ENCODE peak calls at places on chromosomes 1 and 21, in ten cellular contexts. D is A549; L is kidney; I is left ventricle myocardium inferior; G is AG09309; Q is CD4-positive, alpha-beta memory T cell; N is neuronal stem cell; T is prostate gland; B is tibial nerve; K is NB4. M is an unnamed sample.

GRCh38 chr1:234887026-234887910 is 241.4 kb downstream of the TOMM20 start:
- DNase-seq in D (no peak), L (no peak), I (peak; percentile 74), G (no peak), Q (no peak), N (no peak), T (no peak), B (peak; percentile 33), K (no peak), M (no peak)

GRCh38 chr1:75937034-75937433 is 4.8 kb upstream of the ASB17 start:
- DNase-seq in D (no peak), L (no peak), I (no peak), G (peak; percentile 5), Q (no peak), N (no peak), T (no peak), B (no peak), K (no peak), M (no peak)

GRCh38 chr1:16378443-16378842 is 11.4 kb downstream of the SZRD1 start:
- DNase-seq in D (no peak), L (no peak), I (no peak), G (no peak), Q (no peak), N (no peak), T (no peak), B (no peak), K (no peak), M (no peak)

GRCh38 chr1:214857716-214858115 is 224.8 kb upstream of the KCNK2 start:
- DNase-seq in D (no peak), L (no peak), I (no peak), G (peak; percentile 83), Q (no peak), N (no peak), T (no peak), B (no peak), K (no peak), M (no peak)

GRCh38 chr1:183058835-183059234 is 35.6 kb downstream of the LAMC1 start:
- DNase-seq in D (no peak), L (no peak), I (no peak), G (no peak), Q (no peak), N (no peak), T (no peak), B (no peak), K (no peak), M (no peak)

GRCh38 chr1:167420510-167420909 is 97.8 kb downstream of the CD247 start:
- DNase-seq in D (peak; percentile 43), L (no peak), I (no peak), G (no peak), Q (no peak), N (no peak), T (no peak), B (no peak), K (no peak), M (no peak)

GRCh38 chr1:222283147-222283768 is 264.6 kb downstream of the HHIPL2 start:
- DNase-seq in D (no peak), L (peak; percentile 59), I (no peak), G (peak; percentile 87), Q (no peak), N (no peak), T (no peak), B (no peak), K (no peak), M (peak; percentile 56)

GRCh38 chr1:11524465-11525150 is 45.7 kb downstream of the DISP3 start:
- DNase-seq in D (no peak), L (no peak), I (no peak), G (no peak), Q (no peak), N (no peak), T (no peak), B (no peak), K (no peak), M (no peak)

GRCh38 chr1:41683681-41684500 is 199.4 kb upstream of the EDN2 start:
- DNase-seq in D (no peak), L (peak; percentile 65), I (no peak), G (no peak), Q (no peak), N (no peak), T (no peak), B (no peak), K (peak; percentile 79), M (no peak)

GRCh38 chr1:30847358-30847972 is 61.1 kb downstream of the SDC3 start:
- DNase-seq in D (no peak), L (peak; percentile 97), I (peak; percentile 80), G (no peak), Q (no peak), N (peak; percentile 44), T (no peak), B (peak; percentile 74), K (no peak), M (no peak)

GRCh38 chr1:198656500-198656932 is 17.7 kb downstream of the PTPRC start:
- DNase-seq in D (no peak), L (peak; percentile 64), I (no peak), G (no peak), Q (peak; percentile 97), N (no peak), T (peak; percentile 89), B (no peak), K (peak; percentile 91), M (no peak)

GRCh38 chr1:209704584-209704983 is at the start of gene HSD11B1:
- DNase-seq in D (no peak), L (peak; percentile 87), I (peak; percentile 71), G (peak; percentile 87), Q (no peak), N (no peak), T (no peak), B (peak; percentile 66), K (peak; percentile 13), M (peak; percentile 56)

GRCh38 chr1:67570473-67571143 is 114.4 kb upstream of the GADD45A start:
- DNase-seq in D (peak; percentile 83), L (no peak), I (no peak), G (peak; percentile 91), Q (no peak), N (no peak), T (no peak), B (no peak), K (no peak), M (peak; percentile 66)

GRCh38 chr1:45923343-45923742 is 119.9 kb downstream of the MAST2 start:
- DNase-seq in D (no peak), L (no peak), I (no peak), G (no peak), Q (no peak), N (no peak), T (no peak), B (no peak), K (no peak), M (no peak)

GRCh38 chr1:59355361-59355760 is 58.5 kb downstream of the FGGY start:
- DNase-seq in D (no peak), L (no peak), I (no peak), G (no peak), Q (no peak), N (no peak), T (no peak), B (no peak), K (no peak), M (no peak)

GRCh38 chr1:63362578-63362977 is 4.8 kb upstream of the ALG6 start:
- DNase-seq in D (no peak), L (no peak), I (no peak), G (no peak), Q (no peak), N (no peak), T (no peak), B (no peak), K (no peak), M (no peak)

GRCh38 chr1:244881552-244882280 is 17.4 kb upstream of the HNRNPU start:
- DNase-seq in D (no peak), L (no peak), I (no peak), G (no peak), Q (no peak), N (no peak), T (no peak), B (no peak), K (no peak), M (no peak)

GRCh38 chr1:2385606-2386280 is 5.6 kb downstream of the MORN1 start:
- DNase-seq in D (no peak), L (peak; percentile 66), I (no peak), G (no peak), Q (no peak), N (no peak), T (no peak), B (no peak), K (no peak), M (no peak)
- H3K4me3 ChIP-seq in D (no peak overlapping the region), L (no peak overlapping the region), I (no peak overlapping the region), G (no peak overlapping the region), Q (no peak overlapping the region), N (no peak overlapping the region), T (no peak overlapping the region), B (no peak overlapping the region), K (no peak overlapping the region), M (no peak overlapping the region)

GRCh38 chr1:115641762-115642167 is at the start of gene VANGL1:
- DNase-seq in D (peak; percentile 57), L (peak; percentile 88), I (peak; percentile 79), G (no peak), Q (no peak), N (peak; percentile 46), T (peak; percentile 51), B (no peak), K (peak; percentile 84), M (peak; percentile 16)
- H3K4me3 ChIP-seq in D (peak within 1 kb of the TSS; percentile 96), L (peak within 1 kb of the TSS; percentile 69), I (peak within 1 kb of the TSS; percentile 97), G (peak within 1 kb of the TSS; percentile 91), Q (no peak within 1 kb of the TSS), N (peak within 1 kb of the TSS; percentile 90), T (peak within 1 kb of the TSS; percentile 77), B (peak within 1 kb of the TSS; percentile 81), K (peak within 1 kb of the TSS; percentile 66), M (peak within 1 kb of the TSS; percentile 90)

GRCh38 chr21:39610705-39611104 is 2.0 kb upstream of the B3GALT5 start:
- DNase-seq in D (peak; percentile 2), L (no peak), I (no peak), G (no peak), Q (no peak), N (no peak), T (no peak), B (no peak), K (no peak), M (no peak)
- H3K4me3 ChIP-seq in D (no peak overlapping the region), L (no peak overlapping the region), I (no peak overlapping the region), G (no peak overlapping the region), Q (no peak overlapping the region), N (no peak overlapping the region), T (no peak overlapping the region), B (no peak overlapping the region), K (no peak overlapping the region), M (no peak overlapping the region)

GRCh38 chr1:153357853-153358690 is at the start of gene S100A9:
- DNase-seq in D (no peak), L (no peak), I (no peak), G (no peak), Q (no peak), N (no peak), T (no peak), B (no peak), K (peak; percentile 56), M (no peak)

GRCh38 chr1:153355445-153356071 is 2.1 kb upstream of the S100A9 start:
- DNase-seq in D (peak; percentile 75), L (no peak), I (peak; percentile 61), G (peak; percentile 5), Q (no peak), N (no peak), T (peak; percentile 18), B (no peak), K (peak; percentile 88), M (no peak)

GRCh38 chr1:153358691-153358975 is 979 bp downstream of the S100A9 start:
- DNase-seq in D (no peak), L (no peak), I (no peak), G (no peak), Q (no peak), N (no peak), T (no peak), B (no peak), K (no peak), M (no peak)

GRCh38 chr1:153356392-153357075 is 1.1 kb upstream of the S100A9 start:
- DNase-seq in D (no peak), L (no peak), I (no peak), G (no peak), Q (no peak), N (no peak), T (no peak), B (no peak), K (no peak), M (no peak)

GRCh38 chr1:153357076-153357852 is 390 bp upstream of the S100A9 start:
- DNase-seq in D (no peak), L (peak; percentile 93), I (peak; percentile 65), G (no peak), Q (no peak), N (no peak), T (peak; percentile 72), B (no peak), K (peak; percentile 76), M (no peak)
- H3K4me3 ChIP-seq in D (no peak overlapping the region), L (no peak overlapping the region), I (no peak overlapping the region), G (no peak overlapping the region), Q (no peak overlapping the region), N (no peak overlapping the region), T (no peak overlapping the region), B (no peak overlapping the region), K (no peak overlapping the region), M (no peak overlapping the region)